ENCODE peak calls at places on chromosomes 5 and 9, in ten cellular contexts. I is anterior cingulate cortex; L is activated gamma-delta T cell treated with anti-CD3 and anti-CD28 coated beads, Interleukin-2, amount 50 U/mL, for 16 hours; O is ureter; G is DMS153; Z is skeletal muscle cell; Q is breast epithelium; V is left ventricle myocardium inferior; J is stimulated activated CD8-positive, alpha-beta memory T cell treated with anti-CD3 and anti-CD28 coated beads, Interleukin-4, amount 100 ng/mL, for 24 hours; F is NCI-H1092 treated with DMSO at 0.1 percent for 48 hours. D is an unnamed sample.

GRCh38 chr9:136567651-136568287 is 21.9 kb upstream of the NOTCH1 start:
- DNase-seq in Z (peak), I (no peak), L (no peak), V (peak), O (peak), G (no peak), Q (peak), J (no peak), F (no peak), D (no peak)

GRCh38 chr9:97923529-97924108 is 1.3 kb upstream of the TRMO start:
- DNase-seq in Q (peak), I (peak), V (peak), L (peak), O (peak), Z (peak), G (peak), F (peak), J (peak), D (peak)

GRCh38 chr5:141488591-141489478 is at the start of gene PCDHGC5:
- DNase-seq in G (no peak), J (no peak), Q (no peak), I (peak), F (no peak), L (no peak), V (no peak), O (no peak), Z (peak), D (no peak)

GRCh38 chr9:99056876-99057664 is 47.8 kb upstream of the TGFBR1 start:
- DNase-seq in O (no peak), Q (no peak), I (no peak), L (no peak), J (no peak), Z (peak), V (no peak), G (no peak), F (no peak), D (no peak)

GRCh38 chr9:87007711-87008360 is 60.5 kb upstream of the GAS1 start:
- DNase-seq in V (no peak), I (peak), Z (no peak), O (no peak), Q (no peak), L (no peak), G (peak), F (no peak), J (no peak), D (no peak)

GRCh38 chr9:70478963-70479641 is 64.6 kb upstream of the KLF9 start:
- DNase-seq in V (no peak), F (peak), O (peak), L (no peak), J (no peak), G (no peak), Q (peak), I (no peak), Z (peak), D (no peak)

GRCh38 chr9:88173378-88173999 is 35.2 kb upstream of the SPATA31C2 start:
- DNase-seq in Q (no peak), G (peak), L (peak), O (no peak), I (no peak), F (peak), Z (no peak), J (peak), V (peak), D (peak)

GRCh38 chr9:138112791-138113600 is 235.4 kb downstream of the CACNA1B start:
- DNase-seq in F (no peak), I (no peak), Q (no peak), G (no peak), O (no peak), V (no peak), J (no peak), Z (no peak), L (no peak), D (no peak)

GRCh38 chr9:96383165-96383939 is at the start of gene SLC35D2:
- DNase-seq in V (peak), I (peak), Q (peak), F (no peak), G (no peak), O (peak), L (no peak), J (no peak), Z (no peak), D (peak)

GRCh38 chr9:134509306-134509705 is 132.3 kb upstream of the COL5A1 start:
- DNase-seq in V (no peak), Z (no peak), O (no peak), L (no peak), Q (no peak), I (no peak), G (no peak), J (no peak), F (no peak), D (no peak)

GRCh38 chr5:362978-363765 is 41.7 kb downstream of the AHRR start:
- DNase-seq in Z (no peak), V (no peak), F (no peak), I (no peak), J (no peak), Q (no peak), O (no peak), G (no peak), L (no peak), D (no peak)

GRCh38 chr9:7376838-7377237 is 422.7 kb downstream of the DMAC1 start:
- DNase-seq in O (no peak), Z (no peak), G (no peak), Q (no peak), L (no peak), I (no peak), V (no peak), F (peak), J (no peak), D (no peak)

GRCh38 chr5:133589286-133589685 is 23.1 kb downstream of the FSTL4 start:
- DNase-seq in I (no peak), V (no peak), G (no peak), F (no peak), O (no peak), Q (no peak), Z (no peak), J (no peak), L (no peak), D (no peak)

GRCh38 chr9:79164396-79164795 is 407.4 kb upstream of the TLE4 start:
- DNase-seq in V (no peak), O (no peak), F (no peak), J (no peak), I (no peak), Q (no peak), Z (no peak), L (no peak), G (no peak), D (no peak)

GRCh38 chr9:33446507-33447403 is 638 bp downstream of the AQP3 start:
- DNase-seq in V (peak), Z (peak), G (no peak), O (peak), J (peak), L (peak), I (no peak), F (peak), Q (no peak), D (peak)

GRCh38 chr9:20074291-20074690 is 285.5 kb upstream of the SLC24A2 start:
- DNase-seq in I (no peak), F (no peak), G (no peak), Z (no peak), L (no peak), Q (no peak), J (no peak), O (no peak), V (no peak), D (no peak)

GRCh38 chr9:109582386-109582785 is 84.3 kb upstream of the PTPN3 start:
- DNase-seq in F (no peak), I (no peak), G (no peak), Q (no peak), L (no peak), Z (no peak), V (no peak), J (no peak), O (no peak), D (no peak)

GRCh38 chr9:134321571-134321930 is 4.7 kb upstream of the RXRA start:
- DNase-seq in J (no peak), I (no peak), V (peak), F (no peak), L (no peak), Z (no peak), Q (no peak), G (no peak), O (no peak), D (no peak)

GRCh38 chr5:158384535-158385421 is 525.8 kb upstream of the CLINT1 start:
- DNase-seq in F (no peak), J (no peak), Q (no peak), I (no peak), O (no peak), Z (peak), L (no peak), V (no peak), G (no peak), D (no peak)

GRCh38 chr9:115262477-115262876 is 144.5 kb upstream of the TNC start:
- DNase-seq in V (peak), L (no peak), F (peak), O (peak), Z (peak), J (no peak), G (peak), I (peak), Q (peak), D (no peak)

GRCh38 chr9:111599092-111599947 is at the start of gene PTGR1:
- DNase-seq in I (peak), V (peak), Z (peak), Q (peak), F (no peak), J (no peak), L (no peak), O (peak), G (peak), D (no peak)

GRCh38 chr5:179297026-179297425 is 48.2 kb downstream of the ADAMTS2 start:
- DNase-seq in G (no peak), V (no peak), J (no peak), L (no peak), I (no peak), Q (no peak), O (no peak), Z (no peak), F (no peak), D (no peak)

GRCh38 chr5:66694036-66694435 is 97.8 kb downstream of the MAST4 start:
- DNase-seq in G (no peak), F (no peak), L (no peak), I (no peak), Q (no peak), J (no peak), Z (no peak), O (no peak), V (no peak), D (no peak)

GRCh38 chr5:67494186-67494842 is 297.7 kb upstream of the CD180 start:
- DNase-seq in I (peak), Q (no peak), V (no peak), Z (no peak), L (no peak), F (peak), O (no peak), J (no peak), G (peak), D (no peak)

GRCh38 chr9:88339322-88339721 is 48.9 kb upstream of the SPIN1 start:
- DNase-seq in G (no peak), L (no peak), J (no peak), Q (no peak), Z (no peak), F (no peak), I (no peak), V (no peak), O (no peak), D (no peak)